ENCODE peak calls at places on chromosomes 3 and 15, in eight cellular contexts. J is activated CD8-positive, alpha-beta memory T cell treated with anti-CD3 and anti-CD28 coated beads, Interleukin-2, amount 50 U/mL, for 48 hours; E is HepG2; G is activated T-helper 9 cell treated with anti-CD3 and anti-CD28 coated beads, Interleukin-2, amount 50 U/mL, for 16 hours; M is NCI-H446; Y is natural killer cell; C is upper lobe of right lung; Z is activated T-helper 1 cell treated with anti-CD3 and anti-CD28 coated beads, Interleukin-12 subunit alpha, Interleukin-12 subunit beta, Interleukin-2, Interleukin-4 antibody, amounts not matched to agents 30 ng/mL and 10 ng/mL and 1 ng/mL, durations not matched to agents 14 hours and 24 hours and 36 hours. B is an unnamed sample.

GRCh38 chr3:11545186-11545851 is 98.4 kb downstream of the VGLL4 start:
- DNase-seq in M (no peak), Z (no peak), E (no peak), C (no peak), G (no peak), J (no peak), Y (no peak), B (no peak)

GRCh38 chr3:49017646-49017977 is 768 bp downstream of the DALRD3 start:
- DNase-seq in C (no peak), J (no peak), Y (no peak), E (no peak), M (no peak), Z (no peak), G (no peak), B (no peak)

GRCh38 chr3:51729005-51729633 is 22.3 kb downstream of the GRM2 start:
- DNase-seq in Y (no peak), M (no peak), G (no peak), C (no peak), J (no peak), E (no peak), Z (no peak), B (no peak)

GRCh38 chr15:38996111-38996541 is 431.5 kb upstream of the RASGRP1 start:
- DNase-seq in Z (no peak), C (no peak), G (no peak), E (no peak), M (no peak), Y (no peak), J (no peak), B (no peak)

GRCh38 chr3:70989174-70989573 is 594.4 kb downstream of the FOXP1 start:
- DNase-seq in Y (no peak), Z (no peak), M (no peak), G (no peak), J (no peak), C (no peak), E (no peak), B (no peak)

GRCh38 chr15:49060710-49061483 is 14.7 kb upstream of the SECISBP2L start:
- DNase-seq in Y (no peak), J (no peak), Z (no peak), C (no peak), E (no peak), G (no peak), M (no peak), B (no peak)

GRCh38 chr15:79243723-79244122 is 38.8 kb upstream of the ANKRD34C start:
- DNase-seq in M (no peak), E (no peak), Y (no peak), J (no peak), G (no peak), Z (no peak), C (no peak), B (peak)

GRCh38 chr15:68909601-68910000 is 20.7 kb upstream of the SPESP1 start:
- DNase-seq in E (no peak), M (no peak), J (no peak), C (no peak), Y (no peak), Z (no peak), G (no peak), B (no peak)

B was measured in stimulated activated effector memory CD8-positive, alpha-beta T cell treated with anti-CD3 and anti-CD28 coated beads, Interleukin-12 subunit alpha, Interleukin-12 subunit beta, amount 100 ng/mL, for 72 hours.